ENCODE peak calls at places on chromosomes 11 and 22, in seven cellular contexts. T is mesendoderm; U is A673; Z is CD4-positive, CD25-positive, alpha-beta regulatory T cell; D is uterus; B is endodermal cell; E is upper lobe of left lung. G is an unnamed sample.

GRCh38 chr11:113105584-113105983 is 144.4 kb downstream of the NCAM1 start:
- DNase-seq in Z (no peak), U (no peak), B (no peak), T (no peak), D (no peak), E (no peak), G (no peak)

GRCh38 chr11:111834432-111835163 is 36.8 kb downstream of the ALG9 start:
- DNase-seq in E (no peak), U (no peak), D (no peak), Z (no peak), B (no peak), T (no peak), G (no peak)

GRCh38 chr22:39244073-39244495 is 698 bp downstream of the PDGFB start:
- DNase-seq in Z (no peak), D (no peak), B (peak; percentile 66), E (no peak), T (no peak), U (peak; percentile 39), G (no peak)

GRCh38 chr11:115676768-115677167 is 172.6 kb upstream of the CADM1 start:
- DNase-seq in E (no peak), U (no peak), D (no peak), T (peak; percentile 41), Z (no peak), B (no peak), G (no peak)

GRCh38 chr11:27158763-27159679 is 118.4 kb downstream of the BBOX1 start:
- DNase-seq in B (peak; percentile 76), D (peak; percentile 61), T (peak; percentile 81), Z (no peak), E (no peak), U (peak; percentile 94), G (peak; percentile 82)

GRCh38 chr11:86699036-86699791 is 26.8 kb upstream of the ME3 start:
- DNase-seq in U (no peak), E (no peak), D (no peak), T (no peak), B (no peak), Z (no peak), G (no peak)

GRCh38 chr22:32328306-32329201 is 29.1 kb upstream of the RFPL3 start:
- DNase-seq in Z (no peak), U (no peak), E (no peak), T (no peak), D (no peak), B (peak; percentile 30), G (no peak)

GRCh38 chr22:38718414-38718813 is 12.7 kb downstream of the GTPBP1 start:
- DNase-seq in T (peak; percentile 88), E (no peak), Z (no peak), D (peak; percentile 64), U (peak; percentile 83), B (peak; percentile 87), G (peak; percentile 57)

GRCh38 chr22:19579880-19580279 is 55.7 kb upstream of the CLDN5 start:
- DNase-seq in Z (no peak), U (no peak), D (peak; percentile 62), E (no peak), T (no peak), B (no peak), G (peak; percentile 37)

GRCh38 chr11:17148536-17148935 is 59.2 kb downstream of the PIK3C2A start:
- DNase-seq in E (no peak), T (no peak), B (no peak), Z (no peak), U (no peak), D (no peak), G (no peak)

GRCh38 chr11:120324932-120325810 is at the start of gene TLCD5:
- DNase-seq in B (peak; percentile 96), D (peak; percentile 71), E (peak; percentile 92), U (peak; percentile 89), T (peak; percentile 94), Z (no peak), G (peak; percentile 59)

GRCh38 chr11:109362059-109362458 is 59.9 kb upstream of the C11orf87 start:
- DNase-seq in Z (no peak), T (no peak), U (no peak), D (no peak), B (no peak), E (no peak), G (no peak)

GRCh38 chr11:27882066-27882697 is 181.9 kb upstream of the BDNF start:
- DNase-seq in T (no peak), D (no peak), B (no peak), Z (no peak), E (no peak), U (no peak), G (no peak)

GRCh38 chr11:121722431-121723256 is 269.9 kb upstream of the SORL1-AS1 start:
- DNase-seq in E (peak; percentile 71), D (peak; percentile 74), U (peak; percentile 95), Z (no peak), T (peak; percentile 95), B (peak; percentile 92), G (peak; percentile 72)

DNA sequence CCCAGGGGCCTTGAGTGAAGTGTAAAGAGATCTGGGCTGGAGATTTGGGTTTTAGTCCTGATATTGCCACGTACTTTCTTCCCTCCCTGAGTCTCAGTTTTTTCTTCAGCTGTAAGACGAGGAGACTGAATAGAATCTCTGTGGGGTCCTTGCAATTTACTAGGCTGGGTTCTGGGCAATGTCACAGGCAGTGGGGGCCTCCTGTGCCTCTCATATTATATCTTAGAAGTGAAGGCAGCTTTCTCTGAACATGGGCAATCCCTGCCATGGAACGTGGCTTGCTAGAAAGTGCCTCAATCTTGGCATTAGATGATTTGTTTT is 62.0 kb upstream of the PTPRJ start:
- DNase-seq in U (no peak), T (no peak), D (no peak), E (no peak), Z (no peak), B (no peak), G (no peak)
- H3K4me1 ChIP-seq in U (peaks cover 26% of the 10 kb centered on the region), T (peaks cover 8% of the 10 kb centered on the region), D (no peaks in the 10 kb centered on the region), E (peaks cover 43% of the 10 kb centered on the region), Z (peaks cover 37% of the 10 kb centered on the region), B (peaks cover 18% of the 10 kb centered on the region), G (peaks cover 20% of the 10 kb centered on the region)

DNA sequence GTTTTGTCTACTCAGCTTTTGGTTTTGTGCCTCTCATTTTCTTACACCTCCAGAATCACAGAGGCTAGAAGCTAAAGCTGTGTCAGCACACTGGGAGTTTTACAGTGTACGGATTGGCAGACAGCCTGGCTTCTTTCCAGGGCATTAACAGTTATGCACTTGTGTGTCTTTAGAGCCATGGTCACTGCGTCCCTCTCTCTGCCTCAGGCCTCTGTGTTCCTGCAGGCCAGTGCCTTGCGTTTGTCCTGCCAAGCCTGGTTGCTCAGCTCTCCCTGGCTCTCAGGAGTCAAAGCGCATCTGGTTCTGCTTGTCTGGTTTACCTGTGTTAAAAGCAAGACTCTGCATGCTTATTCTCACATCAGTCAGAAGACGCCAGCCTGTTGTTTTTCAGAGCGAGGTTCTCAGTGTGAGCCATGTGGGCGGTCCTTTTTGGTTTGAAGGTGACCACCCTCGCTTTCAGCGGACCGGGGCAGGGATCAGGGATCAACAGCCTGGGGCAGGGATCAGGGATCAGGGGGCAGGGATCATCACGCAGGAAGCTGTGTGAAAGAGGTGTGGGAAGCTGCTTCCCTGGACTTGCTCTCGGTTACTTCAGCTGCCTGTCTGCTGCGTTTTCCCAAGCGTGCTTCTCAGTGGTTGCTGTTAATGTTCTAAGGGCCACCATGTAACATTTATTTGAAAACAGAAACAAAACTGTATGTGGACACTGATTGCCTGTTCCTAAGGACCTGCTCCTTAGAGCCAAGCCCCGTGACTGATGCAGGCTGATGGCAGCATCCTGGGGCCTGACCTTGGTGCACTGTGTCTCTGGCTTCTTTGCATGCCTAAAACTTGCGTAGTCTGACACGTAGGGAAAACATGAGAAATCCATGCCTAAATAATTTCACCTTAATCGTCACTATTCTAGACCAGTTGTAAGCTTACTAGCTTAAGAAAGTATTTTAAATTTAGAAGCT is 146.8 kb downstream of the ATXN10 start:
- DNase-seq in Z (no peak), U (no peak), E (no peak), B (peak; percentile 73), D (no peak), T (peak; percentile 23), G (no peak)
- H3K4me1 ChIP-seq in Z (no peaks in the 10 kb centered on the region), U (no peaks in the 10 kb centered on the region), E (no peaks in the 10 kb centered on the region), B (no peaks in the 10 kb centered on the region), D (no peaks in the 10 kb centered on the region), T (no peaks in the 10 kb centered on the region), G (no peaks in the 10 kb centered on the region)

GRCh38 chr22:29190915-29191314 is 14.8 kb upstream of the EMID1 start:
- DNase-seq in T (no peak), Z (no peak), B (no peak), U (no peak), D (no peak), E (no peak), G (no peak)
- H3K4me1 ChIP-seq in T (no peaks in the 10 kb centered on the region), Z (no peaks in the 10 kb centered on the region), B (no peaks in the 10 kb centered on the region), U (no peaks in the 10 kb centered on the region), D (no peaks in the 10 kb centered on the region), E (peaks cover 4% of the 10 kb centered on the region), G (no peaks in the 10 kb centered on the region)

DNA sequence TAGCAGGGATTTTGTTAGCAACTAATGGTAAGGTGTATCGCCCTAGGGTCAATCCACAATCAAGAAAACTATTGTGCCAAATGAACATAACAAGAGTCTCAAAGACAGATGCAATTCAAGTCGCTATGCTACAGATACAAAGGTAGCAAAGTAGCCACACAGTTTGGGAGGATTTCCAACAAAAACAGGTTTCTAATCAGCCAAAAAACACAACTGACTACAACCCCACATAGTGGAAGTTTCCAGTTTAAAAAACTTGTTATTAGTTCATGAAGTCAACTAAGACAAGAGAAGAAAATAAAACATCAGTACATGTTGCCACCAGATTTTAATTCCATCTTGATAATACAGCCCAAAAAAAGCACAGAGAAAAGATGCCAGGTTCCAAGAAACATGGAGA is 38.0 kb downstream of the MYH9 start:
- DNase-seq in E (no peak), D (no peak), B (no peak), T (no peak), Z (no peak), U (no peak), G (no peak)
- H3K4me1 ChIP-seq in E (peaks cover 82% of the 10 kb centered on the region), D (peaks cover 40% of the 10 kb centered on the region), B (peaks cover 24% of the 10 kb centered on the region), T (peaks cover 5% of the 10 kb centered on the region), Z (peaks cover 87% of the 10 kb centered on the region), U (peaks cover 4% of the 10 kb centered on the region), G (peaks cover 48% of the 10 kb centered on the region)

GRCh38 chr22:26534874-26535470 is 22.7 kb upstream of the TFIP11 start:
- DNase-seq in U (no peak), E (no peak), B (no peak), D (no peak), Z (no peak), T (no peak), G (no peak)
- H3K4me1 ChIP-seq in U (no peaks in the 10 kb centered on the region), E (no peaks in the 10 kb centered on the region), B (peaks cover 9% of the 10 kb centered on the region), D (no peaks in the 10 kb centered on the region), Z (peaks cover 2% of the 10 kb centered on the region), T (no peaks in the 10 kb centered on the region), G (no peaks in the 10 kb centered on the region)

GRCh38 chr11:71948314-71949027 is 19.6 kb downstream of the RNF121 start:
- DNase-seq in D (no peak), T (no peak), U (no peak), E (no peak), B (no peak), Z (no peak), G (no peak)
- H3K4me1 ChIP-seq in D (no peaks in the 10 kb centered on the region), T (no peaks in the 10 kb centered on the region), U (no peaks in the 10 kb centered on the region), E (peaks cover 9% of the 10 kb centered on the region), B (peaks cover 2% of the 10 kb centered on the region), Z (no peaks in the 10 kb centered on the region), G (peaks cover 3% of the 10 kb centered on the region)

G was measured in SJCRH30.